ENCODE peak calls at places on chromosomes 11 and 22, in nine cellular contexts. Z, Y, R, H, V, F, S, P and B are unnamed samples.
A peak's percentile ranks its signal among the peaks of the same experiment; 100 is the strongest.

GRCh38 chr22:45846952-45847351 is 130.0 kb downstream of the WNT7B start:
- DNase-seq in Y (no peak), S (no peak), V (no peak), H (peak; percentile 15), R (no peak), F (peak; percentile 65), Z (no peak), P (no peak), B (no peak)

GRCh38 chr11:57294225-57295131 is 30.3 kb downstream of the TNKS1BP1 start:
- DNase-seq in F (peak; percentile 39), Y (peak; percentile 92), P (no peak), S (no peak), Z (no peak), H (no peak), R (no peak), V (no peak), B (no peak)

GRCh38 chr11:83736689-83737088 is 450.5 kb upstream of the CCDC90B start:
- DNase-seq in P (no peak), R (no peak), V (no peak), H (no peak), Z (no peak), Y (peak; percentile 90), F (no peak), S (no peak), B (no peak)

GRCh38 chr11:104490182-104490581 is 326.2 kb upstream of the PDGFD start:
- DNase-seq in P (no peak), H (peak; percentile 18), V (no peak), Z (no peak), S (no peak), R (no peak), F (no peak), Y (no peak), B (no peak)

GRCh38 chr22:49369726-49370717 is 457.7 kb downstream of the BRD1 start:
- DNase-seq in Z (no peak), S (no peak), F (no peak), V (no peak), Y (no peak), P (no peak), R (no peak), H (no peak), B (peak; percentile 47)

GRCh38 chr22:49257551-49257951 is 570.1 kb downstream of the BRD1 start:
- DNase-seq in H (no peak), F (no peak), R (no peak), Z (peak; percentile 10), Y (no peak), V (no peak), S (no peak), P (no peak), B (peak; percentile 33)

GRCh38 chr11:107963091-107963490 is 34.8 kb downstream of the RAB39A start:
- DNase-seq in H (no peak), P (no peak), Z (no peak), F (no peak), R (no peak), Y (no peak), S (no peak), V (no peak), B (no peak)

GRCh38 chr11:128467610-128468041 is 119.7 kb downstream of the ETS1 start:
- DNase-seq in F (no peak), S (no peak), Y (peak; percentile 24), P (no peak), Z (peak; percentile 68), R (peak; percentile 43), V (peak; percentile 42), H (peak; percentile 100), B (peak; percentile 88)

GRCh38 chr11:19769820-19770219 is 57.2 kb downstream of the NAV2 start:
- DNase-seq in Z (no peak), F (no peak), H (peak; percentile 51), P (no peak), Y (no peak), V (no peak), S (no peak), R (no peak), B (peak; percentile 21)

GRCh38 chr22:48492371-48493320 is 1335.0 kb downstream of the BRD1 start:
- DNase-seq in Z (peak; percentile 57), Y (peak; percentile 89), H (peak; percentile 65), S (peak; percentile 1), P (peak; percentile 75), R (peak; percentile 78), V (peak; percentile 39), F (peak; percentile 89), B (no peak)

GRCh38 chr11:88410636-88411035 is 73.1 kb upstream of the CTSC start:
- DNase-seq in R (no peak), Y (no peak), S (no peak), P (no peak), H (no peak), F (no peak), V (no peak), Z (no peak), B (no peak)

GRCh38 chr11:9347100-9347499 is 32.7 kb upstream of the TMEM41B start:
- DNase-seq in S (no peak), Y (no peak), R (no peak), Z (no peak), F (no peak), P (no peak), V (no peak), H (peak; percentile 39), B (no peak)

GRCh38 chr11:119790476-119790875 is 61.5 kb upstream of the NECTIN1 start:
- DNase-seq in Z (no peak), P (no peak), F (no peak), H (no peak), R (no peak), S (no peak), Y (no peak), V (no peak), B (no peak)

GRCh38 chr11:1759151-1759850 is 4.4 kb downstream of the CTSD start:
- DNase-seq in R (no peak), P (no peak), Y (no peak), Z (no peak), S (no peak), H (no peak), V (no peak), F (no peak), B (no peak)

GRCh38 chr11:25769287-25769686 is 562.6 kb upstream of the ANO3 start:
- DNase-seq in V (no peak), Y (no peak), H (peak; percentile 29), F (no peak), R (no peak), S (no peak), P (no peak), Z (no peak), B (no peak)

GRCh38 chr11:125390949-125391348 is 105.1 kb downstream of the FEZ1 start:
- DNase-seq in R (no peak), P (no peak), S (no peak), Y (no peak), V (no peak), F (peak; percentile 21), Z (no peak), H (peak; percentile 35), B (no peak)

GRCh38 chr22:19832476-19833108 is 22.1 kb downstream of the GNB1L start:
- DNase-seq in P (no peak), R (no peak), H (no peak), F (no peak), Y (no peak), Z (no peak), S (no peak), V (no peak), B (no peak)

DNA sequence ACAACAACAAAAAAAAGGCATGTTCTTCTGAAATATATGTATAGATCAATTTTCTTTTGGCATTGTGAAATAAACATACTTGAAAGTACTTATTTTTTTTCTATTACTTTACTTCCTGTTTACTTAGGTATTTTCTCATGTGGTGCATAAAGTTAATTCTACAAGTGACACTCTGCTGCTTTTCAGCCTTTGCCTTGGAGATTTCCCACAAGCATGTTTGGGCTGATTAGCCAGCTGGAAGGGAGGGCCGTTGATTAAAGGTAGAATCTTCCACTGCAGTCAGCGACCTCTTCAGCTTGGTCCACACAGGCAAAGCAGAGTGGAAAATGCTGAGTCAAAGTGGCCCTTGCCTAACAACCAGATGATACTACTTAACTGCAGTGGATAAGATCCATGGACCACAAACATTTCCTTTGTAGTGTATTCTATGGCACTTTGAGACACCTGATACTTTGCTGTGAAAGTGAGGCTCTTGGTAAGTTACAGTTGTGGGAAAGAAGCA is 176.0 kb downstream of the ARHGAP42 start:
- DNase-seq in F (peak; percentile 46), V (no peak), S (peak; percentile 49), H (peak; percentile 94), R (no peak), Z (peak; percentile 27), P (no peak), Y (peak; percentile 45), B (no peak)
- H3K27ac ChIP-seq in F (peak overlapping the region; percentile 72), V (no peak overlapping the region), S (no peak overlapping the region), H (peak overlapping the region; percentile 89), R (peak overlapping the region; percentile 30), Z (no peak overlapping the region), P (no peak overlapping the region), Y (no peak overlapping the region), B (no peak overlapping the region)

DNA sequence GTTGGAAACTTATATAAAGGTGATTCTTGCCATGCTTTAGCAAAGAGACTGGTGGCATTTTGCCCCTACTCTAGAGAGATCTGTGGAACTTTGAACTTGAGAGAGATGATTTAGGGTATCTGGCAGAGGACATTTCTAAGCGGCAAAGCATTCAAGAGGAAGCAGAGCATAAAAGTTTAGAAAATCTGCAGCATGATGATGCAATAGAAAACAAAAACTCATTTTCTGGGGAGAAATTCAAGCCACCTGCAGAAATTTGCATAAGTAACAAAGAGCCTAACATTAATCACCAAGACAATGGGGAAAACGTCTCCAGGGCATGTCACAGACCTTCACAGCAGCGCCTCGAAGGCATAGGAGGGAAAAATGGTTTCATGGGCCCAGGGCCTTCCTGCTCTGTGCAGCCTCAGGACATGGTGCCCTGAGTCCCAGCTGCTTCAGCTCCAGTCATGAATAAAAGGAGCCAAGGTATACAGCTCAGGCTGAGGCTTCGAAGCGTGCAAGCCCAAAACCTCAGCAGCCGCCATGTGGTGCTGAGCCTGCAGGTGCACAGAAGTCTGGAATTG is 83.4 kb downstream of the MRTFA start:
- DNase-seq in S (no peak), R (no peak), V (no peak), Y (no peak), H (no peak), Z (no peak), F (no peak), P (no peak), B (no peak)
- H3K27ac ChIP-seq in S (no peak overlapping the region), R (no peak overlapping the region), V (no peak overlapping the region), Y (no peak overlapping the region), H (no peak overlapping the region), Z (no peak overlapping the region), F (no peak overlapping the region), P (peak overlapping the region; percentile 38), B (no peak overlapping the region)

GRCh38 chr11:7612661-7613393 is 60.5 kb downstream of the CYB5R2 start:
- DNase-seq in S (no peak), Z (no peak), F (peak; percentile 69), V (no peak), Y (no peak), R (no peak), P (no peak), H (peak; percentile 66), B (no peak)
- H3K27ac ChIP-seq in S (no peak overlapping the region), Z (peak overlapping the region; percentile 31), F (peak overlapping the region; percentile 72), V (no peak overlapping the region), Y (no peak overlapping the region), R (peak overlapping the region; percentile 46), P (no peak overlapping the region), H (no peak overlapping the region), B (peak overlapping the region; percentile 47)

DNA sequence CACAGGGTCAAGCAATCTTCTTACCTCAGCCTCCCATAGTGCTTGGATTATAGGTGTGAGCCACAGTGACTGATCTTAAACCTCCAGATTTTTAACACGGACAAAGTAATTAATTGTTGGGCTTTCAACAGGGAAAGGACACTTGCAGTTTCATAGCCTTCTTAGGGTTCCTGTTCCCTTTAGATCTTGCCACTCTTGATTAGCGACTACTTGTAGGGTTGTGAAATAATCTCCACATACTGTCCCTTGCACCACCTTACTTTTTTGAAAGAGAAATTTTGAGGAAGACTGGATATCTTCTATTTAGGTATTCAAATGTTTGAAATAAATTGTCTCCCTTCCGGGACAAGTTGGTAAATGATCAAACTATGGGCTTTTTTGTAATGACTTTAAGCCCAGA is 7.6 kb downstream of the MS4A4E start:
- DNase-seq in R (no peak), P (no peak), Y (no peak), H (no peak), S (no peak), V (no peak), F (no peak), Z (no peak), B (no peak)
- H3K27ac ChIP-seq in R (no peak overlapping the region), P (no peak overlapping the region), Y (no peak overlapping the region), H (no peak overlapping the region), S (no peak overlapping the region), V (no peak overlapping the region), F (no peak overlapping the region), Z (no peak overlapping the region), B (no peak overlapping the region)